ENCODE peak calls at places on chromosomes 5 and 9, in eight cellular contexts. One of them, this sample, is unnamed.

GRCh38 chr5:6818594-6819512 is 105.6 kb downstream of the TENT4A start:
- DNase-seq in HEK293T: no peak
- DNase-seq in fibroblast of the aortic adventitia: no peak
- DNase-seq in T-helper 1 cell: no peak
- DNase-seq in NCI-H1092: no peak
- DNase-seq in CD4-positive, alpha-beta T cell: no peak
- DNase-seq in choroid plexus epithelial cell: no peak
- DNase-seq in central memory CD8-positive, alpha-beta T cell: no peak
- DNase-seq in this sample: no peak

GRCh38 chr5:52776116-52776515 is 11.6 kb upstream of the ITGA1 start:
- DNase-seq in T-helper 1 cell: peak
- DNase-seq in fibroblast of the aortic adventitia: no peak
- DNase-seq in HEK293T: no peak
- DNase-seq in NCI-H1092: no peak
- DNase-seq in CD4-positive, alpha-beta T cell: peak
- DNase-seq in central memory CD8-positive, alpha-beta T cell: peak
- DNase-seq in choroid plexus epithelial cell: no peak
- DNase-seq in this sample: no peak

GRCh38 chr5:10573487-10574145 is 9.7 kb downstream of the ANKRD33B start:
- DNase-seq in T-helper 1 cell: no peak
- DNase-seq in NCI-H1092: no peak
- DNase-seq in choroid plexus epithelial cell: no peak
- DNase-seq in CD4-positive, alpha-beta T cell: no peak
- DNase-seq in fibroblast of the aortic adventitia: no peak
- DNase-seq in HEK293T: no peak
- DNase-seq in central memory CD8-positive, alpha-beta T cell: no peak
- DNase-seq in this sample: no peak

GRCh38 chr5:57889558-57889957 is 406.9 kb upstream of the ACTBL2 start:
- DNase-seq in T-helper 1 cell: no peak
- DNase-seq in HEK293T: no peak
- DNase-seq in central memory CD8-positive, alpha-beta T cell: no peak
- DNase-seq in NCI-H1092: no peak
- DNase-seq in fibroblast of the aortic adventitia: peak
- DNase-seq in choroid plexus epithelial cell: peak
- DNase-seq in CD4-positive, alpha-beta T cell: no peak
- DNase-seq in this sample: no peak

GRCh38 chr9:77977210-77977611 is 54.4 kb downstream of the GNAQ start:
- DNase-seq in central memory CD8-positive, alpha-beta T cell: no peak
- DNase-seq in CD4-positive, alpha-beta T cell: peak
- DNase-seq in NCI-H1092: no peak
- DNase-seq in T-helper 1 cell: peak
- DNase-seq in HEK293T: peak
- DNase-seq in choroid plexus epithelial cell: peak
- DNase-seq in fibroblast of the aortic adventitia: peak
- DNase-seq in this sample: peak

GRCh38 chr9:36848946-36849345 is 185.1 kb downstream of the PAX5 start:
- DNase-seq in CD4-positive, alpha-beta T cell: no peak
- DNase-seq in T-helper 1 cell: no peak
- DNase-seq in NCI-H1092: no peak
- DNase-seq in fibroblast of the aortic adventitia: no peak
- DNase-seq in central memory CD8-positive, alpha-beta T cell: no peak
- DNase-seq in choroid plexus epithelial cell: no peak
- DNase-seq in HEK293T: no peak
- DNase-seq in this sample: no peak

GRCh38 chr5:148543727-148544126 is 110.6 kb downstream of the HTR4 start:
- DNase-seq in fibroblast of the aortic adventitia: no peak
- DNase-seq in NCI-H1092: no peak
- DNase-seq in CD4-positive, alpha-beta T cell: no peak
- DNase-seq in central memory CD8-positive, alpha-beta T cell: no peak
- DNase-seq in T-helper 1 cell: no peak
- DNase-seq in HEK293T: no peak
- DNase-seq in choroid plexus epithelial cell: peak
- DNase-seq in this sample: no peak

GRCh38 chr5:172688735-172689572 is 47.9 kb downstream of the NEURL1B start:
- DNase-seq in central memory CD8-positive, alpha-beta T cell: no peak
- DNase-seq in T-helper 1 cell: peak
- DNase-seq in choroid plexus epithelial cell: no peak
- DNase-seq in CD4-positive, alpha-beta T cell: peak
- DNase-seq in HEK293T: no peak
- DNase-seq in NCI-H1092: no peak
- DNase-seq in fibroblast of the aortic adventitia: peak
- DNase-seq in this sample: peak

This sample was measured in effector CD8-positive, alpha-beta T cell.